ENCODE peak calls at places on chromosomes 16 and 17, in six cellular contexts. J is ureter; F is skeletal muscle cell; W is activated CD8-positive, alpha-beta memory T cell treated with anti-CD3 and anti-CD28 coated beads for 1 hour; X is MG63; D is stimulated activated CD8-positive, alpha-beta memory T cell treated with anti-CD3 and anti-CD28 coated beads, Interleukin-2, amount 100 ng/mL, for 1 hour. I is an unnamed sample.

GRCh38 chr16:85718153-85718477 is 29.4 kb upstream of the GINS2 start:
- DNase-seq in J (no peak), F (no peak), W (no peak), X (no peak), D (no peak), I (no peak)

GRCh38 chr17:80785477-80786178 is 206.0 kb upstream of the CHMP6 start:
- DNase-seq in J (no peak), F (no peak), W (no peak), X (no peak), D (no peak), I (no peak)

GRCh38 chr16:12314786-12315185 is 338.3 kb downstream of the SNX29 start:
- DNase-seq in J (no peak), F (no peak), W (no peak), X (no peak), D (no peak), I (no peak)

GRCh38 chr17:79417589-79417988 is 193.3 kb downstream of the RBFOX3 start:
- DNase-seq in J (no peak), F (no peak), W (no peak), X (no peak), D (no peak), I (no peak)

GRCh38 chr16:82639666-82640336 is 13.0 kb downstream of the CDH13 start:
- DNase-seq in J (no peak), F (no peak), W (peak), X (peak), D (peak), I (peak)

GRCh38 chr16:50884066-50884860 is 142.4 kb downstream of the CYLD start:
- DNase-seq in J (peak), F (no peak), W (peak), X (no peak), D (no peak), I (no peak)

GRCh38 chr17:82031885-82032627 is 578 bp downstream of the RAC3 start:
- DNase-seq in J (no peak), F (no peak), W (no peak), X (no peak), D (no peak), I (peak)

GRCh38 chr17:1486802-1487695 is 5.4 kb downstream of the MYO1C start:
- DNase-seq in J (peak), F (no peak), W (peak), X (peak), D (peak), I (peak)

GRCh38 chr16:4051591-4051990 is 64.7 kb downstream of the ADCY9 start:
- DNase-seq in J (no peak), F (no peak), W (no peak), X (no peak), D (no peak), I (no peak)

GRCh38 chr17:50830994-50831393 is 4.4 kb upstream of the WFIKKN2 start:
- DNase-seq in J (no peak), F (no peak), W (no peak), X (no peak), D (no peak), I (peak)

GRCh38 chr16:25011891-25012499 is 3.2 kb downstream of the ARHGAP17 start:
- DNase-seq in J (no peak), F (no peak), W (no peak), X (no peak), D (no peak), I (no peak)

GRCh38 chr16:58020628-58021521 is 4.7 kb upstream of the MMP15 start:
- DNase-seq in J (peak), F (no peak), W (peak), X (peak), D (peak), I (peak)

GRCh38 chr16:83744521-83744981 is 63.2 kb upstream of the HSBP1 start:
- DNase-seq in J (no peak), F (no peak), W (no peak), X (no peak), D (no peak), I (no peak)

GRCh38 chr16:49886554-49887121 is 30.7 kb upstream of the ZNF423 start:
- DNase-seq in J (no peak), F (no peak), W (no peak), X (no peak), D (no peak), I (no peak)

GRCh38 chr17:76370261-76370993 is 14.0 kb upstream of the SPHK1 start:
- DNase-seq in J (no peak), F (peak), W (no peak), X (peak), D (no peak), I (no peak)

GRCh38 chr17:44203731-44204452 is 4.2 kb upstream of the ATXN7L3 start:
- DNase-seq in J (no peak), F (no peak), W (no peak), X (peak), D (no peak), I (no peak)

GRCh38 chr17:78387982-78388941 is 9.8 kb downstream of the PGS1 start:
- DNase-seq in J (no peak), F (no peak), W (no peak), X (peak), D (no peak), I (no peak)

GRCh38 chr17:48513653-48514482 is 16.9 kb downstream of the HOXB1 start:
- DNase-seq in J (no peak), F (no peak), W (no peak), X (no peak), D (no peak), I (no peak)

GRCh38 chr17:74807376-74807775 is 31.2 kb upstream of the NAT9 start:
- DNase-seq in J (no peak), F (no peak), W (no peak), X (no peak), D (no peak), I (no peak)